ENCODE peak calls at places on chromosomes 2 and 18, in five cellular contexts. D is endothelial cell of umbilical vein; V is CD4-positive, CD25-positive, alpha-beta regulatory T cell; S is Peyer's patch; C is adipocyte. Z is an unnamed sample.

GRCh38 chr2:70124983-70125480 is 37.8 kb downstream of the PCBP1 start:
- DNase-seq in D (peak; percentile 59), V (peak; percentile 77), C (peak; percentile 65), S (peak; percentile 66), Z (peak; percentile 66)

GRCh38 chr2:199335502-199335901 is 122.2 kb downstream of the SATB2 start:
- DNase-seq in C (no peak), S (no peak), D (no peak), V (no peak), Z (no peak)

GRCh38 chr18:5286525-5286924 is 9.0 kb downstream of the ZBTB14 start:
- DNase-seq in S (no peak), V (no peak), D (no peak), C (no peak), Z (no peak)

GRCh38 chr2:75606851-75607798 is 39.5 kb upstream of the MRPL19 start:
- DNase-seq in C (peak; percentile 31), S (no peak), V (no peak), D (peak; percentile 20), Z (no peak)

GRCh38 chr18:48948112-48949050 is 2.4 kb downstream of the SMAD7 start:
- DNase-seq in V (peak; percentile 44), D (peak; percentile 67), S (peak; percentile 62), C (peak; percentile 84), Z (peak; percentile 86)

GRCh38 chr18:26471826-26472225 is 76.5 kb downstream of the KCTD1 start:
- DNase-seq in S (no peak), D (no peak), V (no peak), C (no peak), Z (no peak)

GRCh38 chr18:59057969-59058368 is 81.7 kb upstream of the SEC11C start:
- DNase-seq in C (peak; percentile 60), D (no peak), S (no peak), V (no peak), Z (no peak)

GRCh38 chr18:76445275-76445674 is 49.8 kb downstream of the ZNF516 start:
- DNase-seq in S (no peak), C (peak; percentile 82), D (peak; percentile 12), V (no peak), Z (no peak)

GRCh38 chr2:172300851-172301250 is 126.5 kb upstream of the ITGA6 start:
- DNase-seq in S (no peak), D (no peak), C (no peak), V (no peak), Z (no peak)

GRCh38 chr2:152415811-152416210 is 80.8 kb downstream of the FMNL2 start:
- DNase-seq in D (no peak), S (no peak), C (no peak), V (no peak), Z (no peak)

GRCh38 chr2:127565261-127566138 is 30.0 kb downstream of the MYO7B start:
- DNase-seq in S (no peak), D (no peak), V (no peak), C (no peak), Z (no peak)

GRCh38 chr2:228983700-228984099 is 287.4 kb downstream of the PID1 start:
- DNase-seq in D (no peak), S (no peak), V (no peak), C (no peak), Z (no peak)

GRCh38 chr2:239177325-239177724 is 223.5 kb downstream of the HDAC4 start:
- DNase-seq in C (no peak), D (no peak), S (no peak), V (no peak), Z (no peak)

GRCh38 chr2:11029136-11029535 is 117.4 kb downstream of the KCNF1 start:
- DNase-seq in S (no peak), C (no peak), D (no peak), V (no peak), Z (no peak)

GRCh38 chr2:83016343-83017110 is 1442.6 kb downstream of the SUCLG1 start:
- DNase-seq in D (no peak), V (no peak), S (no peak), C (no peak), Z (no peak)

GRCh38 chr18:65725421-65726050 is 25.3 kb upstream of the CDH7 start:
- DNase-seq in S (no peak), D (no peak), C (no peak), V (no peak), Z (peak; percentile 90)

GRCh38 chr2:173750332-173750731 is 214.8 kb downstream of the SP3 start:
- DNase-seq in D (peak; percentile 30), C (peak; percentile 53), V (no peak), S (no peak), Z (peak; percentile 9)

GRCh38 chr2:111209045-111209514 is 88.4 kb downstream of the BCL2L11 start:
- DNase-seq in D (no peak), S (no peak), V (no peak), C (peak; percentile 42), Z (no peak)

GRCh38 chr18:22185298-22185697 is 15.9 kb downstream of the GATA6 start:
- DNase-seq in C (no peak), D (peak; percentile 21), S (no peak), V (no peak), Z (no peak)

GRCh38 chr2:20369366-20369765 is 18.7 kb upstream of the PUM2 start:
- DNase-seq in S (no peak), D (no peak), V (no peak), C (no peak), Z (no peak)

GRCh38 chr2:202002381-202002780 is 31.3 kb upstream of the FZD7 start:
- DNase-seq in V (no peak), C (no peak), S (no peak), D (no peak), Z (no peak)

GRCh38 chr2:201999289-201999688 is 34.4 kb upstream of the FZD7 start:
- DNase-seq in D (no peak), C (no peak), V (no peak), S (no peak), Z (no peak)

GRCh38 chr2:202005272-202005887 is 28.3 kb upstream of the FZD7 start:
- DNase-seq in S (peak; percentile 23), C (no peak), V (no peak), D (no peak), Z (no peak)

GRCh38 chr2:201996681-201997254 is 36.9 kb upstream of the FZD7 start:
- DNase-seq in C (no peak), V (no peak), S (no peak), D (no peak), Z (no peak)

DNA sequence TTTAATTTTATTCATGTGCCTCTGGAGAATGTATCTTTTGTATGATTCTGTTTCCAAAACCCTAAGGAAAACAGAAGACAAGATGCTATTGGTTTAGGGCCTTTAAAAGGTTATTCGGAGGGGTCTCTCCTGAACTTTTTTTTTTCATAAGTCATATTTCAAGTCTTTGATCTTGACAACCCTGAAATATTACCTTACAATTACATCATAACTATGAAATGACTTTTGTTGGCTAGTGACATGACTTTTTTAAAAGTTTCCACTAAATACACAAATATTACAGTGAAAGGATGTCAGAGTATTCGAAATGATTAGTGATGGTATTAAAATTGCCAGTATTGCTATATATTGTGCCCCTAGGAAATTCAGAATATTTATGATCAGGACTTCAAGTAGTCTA is 31.8 kb upstream of the FZD7 start:
- DNase-seq in V (no peak), S (no peak), C (no peak), D (no peak), Z (no peak)
- H3K4me1 ChIP-seq in V (no peaks in the 10 kb centered on the region), S (peaks cover 3% of the 10 kb centered on the region), C (peaks cover under 1% of the 10 kb centered on the region), D (no peaks in the 10 kb centered on the region), Z (no peaks in the 10 kb centered on the region)

GRCh38 chr2:130726614-130727180 is 2.2 kb upstream of the GPR148 start:
- DNase-seq in D (no peak), C (no peak), S (no peak), V (no peak), Z (no peak)

GRCh38 chr2:130727286-130727924 is 1.5 kb upstream of the GPR148 start:
- DNase-seq in C (peak; percentile 69), S (peak; percentile 75), V (peak; percentile 91), D (peak; percentile 72), Z (peak; percentile 96)

GRCh38 chr2:130720528-130720927 is 8.3 kb upstream of the GPR148 start:
- DNase-seq in V (no peak), C (no peak), S (no peak), D (no peak), Z (no peak)

GRCh38 chr2:130728007-130728454 is 839 bp upstream of the GPR148 start:
- DNase-seq in C (no peak), V (no peak), D (no peak), S (no peak), Z (no peak)

DNA sequence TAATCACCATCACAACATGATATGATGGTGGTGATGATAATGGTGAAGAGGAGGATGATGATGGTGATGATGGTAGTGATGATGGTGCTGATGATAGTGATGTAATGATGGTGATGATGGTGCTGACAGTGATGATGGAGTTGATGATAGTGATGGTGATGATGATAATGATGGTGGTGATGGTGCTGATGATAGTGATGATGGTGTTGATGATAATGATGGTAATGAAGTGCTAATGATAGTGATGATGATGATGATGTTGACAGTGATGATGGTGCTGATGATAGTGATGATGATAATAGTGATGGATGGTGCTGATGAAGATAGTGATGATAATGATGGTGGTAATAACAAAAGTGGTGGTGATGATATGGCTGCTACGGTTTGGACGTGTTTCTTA is 4.4 kb upstream of the GPR148 start:
- DNase-seq in S (no peak), D (no peak), C (no peak), V (no peak), Z (no peak)
- H3K27me3 ChIP-seq in S (no peaks in the 10 kb centered on the region), D (no peaks in the 10 kb centered on the region), C (peaks cover 14% of the 10 kb centered on the region), V (no peaks in the 10 kb centered on the region), Z (no peaks in the 10 kb centered on the region)

DNA sequence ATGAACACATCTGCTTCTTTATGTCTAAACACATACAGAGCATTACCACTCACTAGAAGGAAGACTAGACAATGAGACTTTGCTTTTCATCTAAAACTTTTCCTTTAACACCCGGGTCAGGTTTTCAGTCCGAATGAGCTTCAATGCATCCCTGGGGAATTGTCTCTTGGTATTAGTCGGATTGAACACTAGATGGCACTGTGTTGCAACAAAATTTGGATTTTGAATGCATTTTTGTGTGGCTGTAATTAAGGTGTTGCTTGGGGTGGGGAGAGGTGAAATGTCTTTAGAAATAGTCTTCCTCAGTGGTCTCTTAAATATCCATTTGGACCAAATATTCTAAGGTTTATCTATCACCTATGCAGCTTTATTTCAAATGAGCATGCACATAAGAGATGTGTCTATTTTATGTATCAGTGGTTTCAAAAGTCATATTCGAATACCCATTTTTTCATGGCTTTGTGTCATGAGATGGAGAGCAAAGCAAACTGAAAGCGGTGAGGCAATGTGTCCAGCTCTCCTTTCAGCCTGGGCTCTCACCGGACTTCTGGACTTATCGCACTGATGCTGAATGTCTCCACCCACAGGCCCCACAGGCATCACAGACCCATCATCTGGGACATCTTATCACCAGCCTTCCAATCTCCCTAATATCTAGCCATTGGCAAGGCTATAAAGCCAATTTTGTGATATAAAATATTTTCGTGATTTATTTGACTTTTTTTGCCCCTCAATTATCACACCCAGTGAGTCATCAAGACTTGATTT is 510.3 kb downstream of the RNF144A start:
- DNase-seq in V (peak; percentile 49), C (peak; percentile 93), D (peak; percentile 54), S (no peak), Z (peak; percentile 35)
- H3K4me1 ChIP-seq in V (no peaks in the 10 kb centered on the region), C (peaks cover 10% of the 10 kb centered on the region), D (no peaks in the 10 kb centered on the region), S (no peaks in the 10 kb centered on the region), Z (no peaks in the 10 kb centered on the region)

DNA sequence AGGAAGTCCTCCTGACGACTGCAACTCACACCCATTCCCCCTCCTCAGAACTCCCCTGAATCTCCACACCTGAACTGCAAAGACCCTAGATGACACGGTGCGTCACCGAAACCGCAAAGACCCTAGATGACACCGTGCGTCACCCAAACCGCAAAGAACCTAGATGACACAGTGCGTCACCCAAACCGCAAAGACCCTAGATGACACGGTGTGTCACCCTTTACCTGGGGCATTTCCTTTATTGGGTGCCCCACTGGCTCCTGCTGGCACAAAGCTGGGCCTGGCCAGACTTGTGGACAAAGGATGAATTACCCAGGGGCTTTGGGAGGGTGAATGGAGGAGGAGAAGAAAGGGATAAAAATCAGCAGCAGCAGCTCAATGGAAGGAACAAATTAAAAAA is 123.8 kb downstream of the CELF4 start:
- DNase-seq in D (no peak), C (no peak), S (no peak), V (no peak), Z (no peak)
- H3K27me3 ChIP-seq in D (no peaks in the 10 kb centered on the region), C (peaks cover 66% of the 10 kb centered on the region), S (no peaks in the 10 kb centered on the region), V (no peaks in the 10 kb centered on the region), Z (no peaks in the 10 kb centered on the region)

GRCh38 chr18:36314098-36314497 is 16.6 kb downstream of the FHOD3 start:
- DNase-seq in D (no peak), S (no peak), C (peak; percentile 52), V (no peak), Z (no peak)
- H3K4me1 ChIP-seq in D (peaks cover 8% of the 10 kb centered on the region), S (no peaks in the 10 kb centered on the region), C (peaks cover 49% of the 10 kb centered on the region), V (no peaks in the 10 kb centered on the region), Z (no peaks in the 10 kb centered on the region)

Z was measured in HAP-1.